ENCODE peak calls at places on chromosomes 2 and 18, in six cellular contexts. W is IMR-90, Z is H1, B is H9, P is neuronal stem cell, N is mesenchymal stem cell. M is an unnamed sample.

GRCh38 chr18:6557052-6557451 is 142.3 kb upstream of the L3MBTL4 start:
- DNase-seq in N (peak), W (no peak), Z (no peak), P (peak), B (peak), M (peak)

GRCh38 chr2:228927028-228928010 is 343.8 kb downstream of the PID1 start:
- DNase-seq in P (no peak), W (no peak), Z (no peak), B (no peak), N (no peak), M (no peak)

GRCh38 chr2:14016289-14016955 is 616.1 kb upstream of the LRATD1 start:
- DNase-seq in P (no peak), W (no peak), Z (no peak), B (no peak), N (no peak), M (no peak)

GRCh38 chr2:159131882-159132281 is 154.6 kb downstream of the WDSUB1 start:
- DNase-seq in Z (no peak), B (no peak), N (peak), P (no peak), W (peak), M (peak)

GRCh38 chr18:63348508-63349136 is 18.4 kb downstream of the KDSR start:
- DNase-seq in P (no peak), B (no peak), Z (no peak), N (no peak), W (no peak), M (no peak)

GRCh38 chr2:218400930-218401833 is 1.5 kb downstream of the CTDSP1 start:
- DNase-seq in B (no peak), P (no peak), N (no peak), W (no peak), Z (no peak), M (no peak)

GRCh38 chr2:60984717-60985116 is 32.8 kb upstream of the PEX13 start:
- DNase-seq in P (no peak), N (no peak), W (no peak), B (no peak), Z (no peak), M (no peak)

GRCh38 chr18:12245793-12246135 is 8.4 kb upstream of the CIDEA start:
- DNase-seq in W (no peak), B (no peak), N (no peak), Z (no peak), P (no peak), M (no peak)

GRCh38 chr2:15241208-15241607 is 319.9 kb downstream of the NBAS start:
- DNase-seq in P (no peak), N (no peak), B (no peak), Z (no peak), W (no peak), M (no peak)

GRCh38 chr2:162403884-162404283 is 60.0 kb downstream of the GCA start:
- DNase-seq in Z (no peak), W (peak), P (no peak), N (peak), B (no peak), M (no peak)

GRCh38 chr2:44169155-44169898 is 652 bp downstream of the PPM1B start:
- DNase-seq in B (no peak), Z (peak), N (peak), P (peak), W (peak), M (peak)

GRCh38 chr2:47300081-47300480 is 102.9 kb upstream of the MSH2 start:
- DNase-seq in W (no peak), B (no peak), P (no peak), Z (no peak), N (peak), M (no peak)

GRCh38 chr18:48455555-48456478 is 46.6 kb upstream of the ZBTB7C start:
- DNase-seq in P (no peak), B (no peak), W (peak), Z (no peak), N (peak), M (no peak)

GRCh38 chr2:13522917-13523821 is 806.4 kb downstream of the TRIB2 start:
- DNase-seq in Z (no peak), N (no peak), P (no peak), W (no peak), B (no peak), M (peak)

GRCh38 chr2:10452334-10452733 is 4.2 kb upstream of the ODC1 start:
- DNase-seq in P (no peak), N (peak), B (no peak), Z (no peak), W (peak), M (no peak)

GRCh38 chr18:70422061-70422965 is 133.5 kb downstream of the SOCS6 start:
- DNase-seq in P (no peak), W (peak), B (no peak), Z (no peak), N (peak), M (peak)

GRCh38 chr2:240237609-240238151 is 97.2 kb upstream of the OTOS start:
- DNase-seq in W (peak), B (no peak), P (no peak), Z (peak), N (no peak), M (no peak)

GRCh38 chr2:9268310-9269081 is 61.9 kb downstream of the ASAP2 start:
- DNase-seq in Z (no peak), W (no peak), P (no peak), N (no peak), B (no peak), M (no peak)

GRCh38 chr2:46117379-46117778 is 179.8 kb upstream of the EPAS1 start:
- DNase-seq in P (no peak), W (peak), B (no peak), Z (no peak), N (no peak), M (peak)

GRCh38 chr2:118254117-118254516 is 165.8 kb downstream of the INSIG2 start:
- DNase-seq in P (no peak), W (no peak), B (no peak), Z (no peak), N (no peak), M (no peak)

GRCh38 chr18:22826726-22827125 is 106.4 kb upstream of the RBBP8 start:
- DNase-seq in B (no peak), N (no peak), Z (no peak), P (no peak), W (peak), M (peak)

GRCh38 chr2:54579682-54580349 is 123.7 kb downstream of the SPTBN1 start:
- DNase-seq in Z (no peak), B (no peak), N (no peak), W (no peak), P (no peak), M (no peak)

GRCh38 chr2:48946444-48947048 is 191.0 kb upstream of the LHCGR start:
- DNase-seq in Z (no peak), B (peak), N (peak), P (peak), W (peak), M (no peak)

GRCh38 chr2:159661286-159661685 is 44.9 kb upstream of the BAZ2B start:
- DNase-seq in N (peak), W (peak), P (no peak), B (no peak), Z (no peak), M (no peak)

GRCh38 chr2:138948070-138948539 is 167.9 kb upstream of the NXPH2 start:
- DNase-seq in N (peak), B (no peak), P (no peak), W (peak), Z (no peak), M (no peak)

GRCh38 chr2:158817596-158817995 is 22.5 kb downstream of the DAPL1 start:
- DNase-seq in Z (no peak), B (no peak), W (peak), N (no peak), P (no peak), M (no peak)

GRCh38 chr18:79458131-79458838 is 62.6 kb downstream of the NFATC1 start:
- DNase-seq in Z (no peak), W (peak), B (no peak), P (peak), N (peak), M (peak)

GRCh38 chr2:156818944-156819343 is 382.8 kb downstream of the GPD2 start:
- DNase-seq in Z (no peak), B (no peak), W (peak), P (no peak), N (peak), M (no peak)

GRCh38 chr2:9278439-9278838 is 71.8 kb downstream of the ASAP2 start:
- DNase-seq in W (no peak), P (no peak), B (no peak), Z (no peak), N (no peak), M (no peak)

GRCh38 chr2:239819091-239819973 is 205.8 kb downstream of the NDUFA10 start:
- DNase-seq in W (no peak), B (peak), Z (no peak), N (no peak), P (no peak), M (no peak)

GRCh38 chr2:7672027-7672684 is 754.9 kb downstream of the RNF144A start:
- DNase-seq in B (peak), P (peak), N (peak), W (peak), Z (peak), M (peak)

GRCh38 chr18:25233582-25234362 is 118.2 kb downstream of the ZNF521 start:
- DNase-seq in Z (no peak), P (no peak), B (no peak), N (peak), W (peak), M (no peak)

GRCh38 chr18:79922971-79923411 is 28.5 kb downstream of the SLC66A2 start:
- DNase-seq in P (no peak), N (no peak), B (peak), W (no peak), Z (no peak), M (no peak)

GRCh38 chr2:17752892-17753802 is 463 bp downstream of the SMC6 start:
- DNase-seq in N (peak), P (no peak), B (peak), W (peak), Z (no peak), M (peak)

GRCh38 chr2:150410809-150411208 is 76.7 kb downstream of the RND3 start:
- DNase-seq in N (peak), W (peak), P (peak), Z (no peak), B (peak), M (no peak)

GRCh38 chr18:8469793-8470192 is 139.4 kb upstream of the RAB12 start:
- DNase-seq in B (no peak), W (peak), N (no peak), Z (no peak), P (no peak), M (no peak)

GRCh38 chr18:34153711-34154110 is 71.0 kb downstream of the NOL4 start:
- DNase-seq in N (peak), Z (no peak), W (peak), P (no peak), B (no peak), M (no peak)

GRCh38 chr2:74742486-74742885 is 88.4 kb downstream of the SEMA4F start:
- DNase-seq in B (no peak), P (no peak), W (no peak), Z (no peak), N (no peak), M (no peak)
- H4K91ac ChIP-seq in B (no peak), P (no peak), W (no peak), Z (no peak), N (no peak), M (no peak)

GRCh38 chr2:28389399-28390240 is 3.0 kb upstream of the FOSL2 start:
- DNase-seq in P (peak), B (no peak), Z (no peak), N (no peak), W (no peak), M (peak)
- H4K91ac ChIP-seq in P (peak), B (no peak), Z (no peak), N (peak), W (peak), M (peak)

GRCh38 chr18:49890041-49890440 is 76.7 kb upstream of the ACAA2 start:
- DNase-seq in Z (no peak), W (no peak), B (no peak), N (no peak), P (no peak), M (no peak)

GRCh38 chr18:49892148-49892924 is 79.0 kb upstream of the ACAA2 start:
- DNase-seq in W (peak), Z (no peak), N (peak), P (no peak), B (no peak), M (peak)

GRCh38 chr18:49893036-49893435 is 79.7 kb upstream of the ACAA2 start:
- DNase-seq in N (peak), P (no peak), W (no peak), B (no peak), Z (no peak), M (peak)

GRCh38 chr18:49898421-49898820 is 85.1 kb upstream of the ACAA2 start:
- DNase-seq in Z (peak), W (peak), N (peak), P (peak), B (peak), M (peak)

DNA sequence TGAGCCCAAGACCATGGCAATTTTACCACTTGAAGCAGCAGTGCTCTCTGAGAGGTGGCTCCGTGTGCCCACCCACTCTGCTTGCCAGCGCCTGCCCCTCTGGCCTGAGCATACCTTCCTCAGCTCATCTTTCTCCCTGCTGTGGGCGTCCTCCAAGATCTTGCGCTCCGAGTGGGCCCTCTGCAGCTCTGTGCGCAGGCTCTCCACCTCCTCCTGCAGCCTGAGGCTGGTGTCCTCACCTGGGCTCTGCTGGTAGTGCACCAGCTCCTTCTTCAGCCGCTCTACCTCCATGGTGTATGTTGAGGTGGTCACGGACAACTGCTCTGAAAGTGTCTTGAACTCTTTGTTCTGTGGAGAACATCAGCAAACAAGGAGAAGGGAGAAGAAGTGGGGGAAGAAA is 81.5 kb upstream of the ACAA2 start:
- DNase-seq in B (no peak), W (no peak), Z (no peak), P (no peak), N (no peak), M (no peak)
- H4K91ac ChIP-seq in B (no peak), W (no peak), Z (no peak), P (no peak), N (no peak), M (no peak)

GRCh38 chr2:63500398-63500797 is 87.9 kb downstream of the WDPCP start:
- DNase-seq in P (no peak), B (no peak), Z (no peak), W (no peak), N (no peak), M (no peak)

GRCh38 chr2:63494100-63494499 is 94.2 kb downstream of the WDPCP start:
- DNase-seq in P (no peak), B (no peak), W (no peak), Z (no peak), N (no peak), M (peak)

GRCh38 chr2:63497561-63497960 is 90.7 kb downstream of the WDPCP start:
- DNase-seq in B (no peak), Z (no peak), W (no peak), P (no peak), N (no peak), M (peak)

DNA sequence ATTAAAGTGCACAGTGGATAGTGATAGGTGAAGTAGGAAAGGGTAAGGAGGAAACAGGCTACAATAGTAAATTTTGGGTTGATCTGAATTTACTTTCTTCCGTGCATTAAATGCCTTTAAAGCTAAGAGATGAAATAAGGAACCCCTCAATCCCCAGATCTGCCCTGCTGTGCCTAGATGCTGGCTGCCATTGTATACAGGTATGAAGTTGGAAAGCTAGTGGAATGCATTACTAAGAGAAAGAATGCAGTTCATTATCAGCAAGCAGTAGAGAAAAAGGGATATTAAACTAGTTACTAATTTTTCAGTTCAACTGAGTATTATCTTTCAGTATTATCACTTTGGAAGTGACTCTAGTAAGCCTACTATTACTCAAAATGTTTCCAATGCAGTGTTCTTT is 93.3 kb downstream of the WDPCP start:
- DNase-seq in P (no peak), B (no peak), N (no peak), W (no peak), Z (no peak), M (peak)
- H4K91ac ChIP-seq in P (no peak), B (no peak), N (no peak), W (no peak), Z (no peak), M (no peak)

DNA sequence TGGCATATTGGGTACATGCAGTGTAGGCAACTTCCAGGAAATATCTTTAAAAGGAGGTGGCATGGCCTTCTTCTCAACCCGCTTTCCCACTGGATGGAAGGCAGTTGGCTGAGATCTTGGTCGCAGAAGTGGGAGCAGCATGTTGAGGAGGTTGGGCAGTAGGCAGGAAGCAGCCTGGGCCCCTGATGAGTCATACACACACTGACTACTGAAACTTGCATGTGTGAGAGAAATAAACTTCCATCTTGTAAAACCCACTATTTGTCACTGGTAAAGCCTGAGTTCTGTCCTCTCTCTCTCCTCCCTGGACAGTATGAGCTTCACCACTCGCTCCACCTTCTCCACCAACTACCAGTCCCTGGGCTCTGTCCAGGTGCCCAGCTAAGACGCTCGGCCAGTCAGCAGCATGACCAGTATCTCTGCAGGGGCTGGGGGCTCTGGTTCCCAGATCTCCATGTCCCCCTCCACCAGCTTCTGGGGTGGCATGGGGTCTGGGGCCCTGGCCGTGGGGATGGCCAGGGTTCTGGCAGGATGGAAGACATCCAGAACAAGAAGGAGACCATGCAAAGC is 233.8 kb upstream of the SPRED2 start:
- DNase-seq in P (no peak), W (peak), Z (no peak), N (peak), B (no peak), M (no peak)
- H4K91ac ChIP-seq in P (no peak), W (no peak), Z (no peak), N (peak), B (no peak), M (no peak)

DNA sequence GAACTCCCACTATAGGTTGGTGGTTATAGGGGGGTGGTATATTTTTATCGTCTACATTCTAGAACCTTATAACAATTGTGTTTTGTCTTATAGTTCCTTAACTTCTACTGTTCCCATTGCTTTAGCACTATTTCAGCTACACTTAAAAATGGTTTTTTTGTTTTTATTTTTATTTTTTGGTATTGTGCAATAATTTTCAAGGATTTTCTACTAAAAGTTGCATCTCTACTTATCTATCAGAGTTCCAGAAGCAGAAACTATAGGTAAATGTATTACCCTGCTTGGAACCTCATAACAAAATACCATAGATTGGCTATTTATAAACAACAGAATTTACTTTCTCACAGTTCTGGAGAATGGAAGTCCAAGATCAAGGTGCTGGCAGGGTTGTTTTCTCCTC is 981.6 kb upstream of the CNTNAP5 start:
- DNase-seq in B (no peak), P (no peak), Z (no peak), N (no peak), W (no peak), M (no peak)
- H4K91ac ChIP-seq in B (no peak), P (no peak), Z (no peak), N (no peak), W (no peak), M (no peak)